ENCODE peak calls at places on chromosome 2, in four cellular contexts. One of them, this sample, is unnamed.

GRCh38 chr2:171210864-171211431 is 50.3 kb upstream of the TLK1 start:
- DNase-seq in H9: no peak
- DNase-seq in H1: no peak
- DNase-seq in mesenchymal stem cell: peak; percentile 12
- DNase-seq in this sample: no peak

GRCh38 chr2:158996378-158996993 is 28.0 kb downstream of the TANC1 start:
- DNase-seq in H9: no peak
- DNase-seq in mesenchymal stem cell: no peak
- DNase-seq in H1: no peak
- DNase-seq in this sample: no peak

GRCh38 chr2:88170472-88170892 is 336 bp downstream of the THNSL2 start:
- DNase-seq in H9: no peak
- DNase-seq in mesenchymal stem cell: peak; percentile 38
- DNase-seq in H1: peak; percentile 65
- DNase-seq in this sample: peak; percentile 14

GRCh38 chr2:236086971-236087465 is 81.2 kb downstream of the GBX2 start:
- DNase-seq in H1: peak; percentile 63
- DNase-seq in mesenchymal stem cell: no peak
- DNase-seq in H9: peak; percentile 73
- DNase-seq in this sample: peak; percentile 65

GRCh38 chr2:230658877-230659652 is 53.6 kb upstream of the CAB39 start:
- DNase-seq in H9: no peak
- DNase-seq in mesenchymal stem cell: no peak
- DNase-seq in H1: no peak
- DNase-seq in this sample: no peak

GRCh38 chr2:200305797-200306718 is at the start of gene SPATS2L:
- DNase-seq in H1: peak; percentile 69
- DNase-seq in mesenchymal stem cell: peak; percentile 88
- DNase-seq in H9: peak; percentile 65
- DNase-seq in this sample: peak; percentile 45

GRCh38 chr2:58698610-58699009 is 457.5 kb upstream of the FANCL start:
- DNase-seq in mesenchymal stem cell: no peak
- DNase-seq in H1: no peak
- DNase-seq in H9: no peak
- DNase-seq in this sample: no peak

GRCh38 chr2:166957686-166958085 is 69.4 kb downstream of the XIRP2 start:
- DNase-seq in mesenchymal stem cell: peak; percentile 62
- DNase-seq in H9: no peak
- DNase-seq in H1: no peak
- DNase-seq in this sample: no peak

GRCh38 chr2:211869134-211869533 is 669.5 kb downstream of the ERBB4 start:
- DNase-seq in mesenchymal stem cell: no peak
- DNase-seq in H9: no peak
- DNase-seq in H1: no peak
- DNase-seq in this sample: no peak

GRCh38 chr2:204834716-204835115 is 289.4 kb downstream of the PARD3B start:
- DNase-seq in H9: no peak
- DNase-seq in H1: no peak
- DNase-seq in mesenchymal stem cell: no peak
- DNase-seq in this sample: no peak

GRCh38 chr2:105796131-105796638 is 51.5 kb downstream of the NCK2 start:
- DNase-seq in H9: no peak
- DNase-seq in H1: no peak
- DNase-seq in mesenchymal stem cell: peak; percentile 32
- DNase-seq in this sample: no peak

GRCh38 chr2:195027947-195028346 is 629.1 kb upstream of the SLC39A10 start:
- DNase-seq in H9: peak; percentile 31
- DNase-seq in mesenchymal stem cell: no peak
- DNase-seq in H1: no peak
- DNase-seq in this sample: no peak

GRCh38 chr2:48107326-48107925 is 201.1 kb upstream of the FBXO11 start:
- DNase-seq in mesenchymal stem cell: peak; percentile 92
- DNase-seq in H9: peak; percentile 37
- DNase-seq in H1: no peak
- DNase-seq in this sample: no peak

GRCh38 chr2:191915750-191916149 is 68.9 kb upstream of the CAVIN2 start:
- DNase-seq in H9: no peak
- DNase-seq in mesenchymal stem cell: no peak
- DNase-seq in H1: no peak
- DNase-seq in this sample: no peak

GRCh38 chr2:183229386-183229785 is 105.1 kb downstream of the NUP35 start:
- DNase-seq in mesenchymal stem cell: peak; percentile 6
- DNase-seq in H1: no peak
- DNase-seq in H9: no peak
- DNase-seq in this sample: no peak

GRCh38 chr2:163469561-163469962 is 266.2 kb downstream of the FIGN start:
- DNase-seq in H9: no peak
- DNase-seq in mesenchymal stem cell: peak; percentile 27
- DNase-seq in H1: no peak
- DNase-seq in this sample: no peak

GRCh38 chr2:100426384-100426720 is 8.9 kb upstream of the CHST10 start:
- DNase-seq in H9: no peak
- DNase-seq in H1: no peak
- DNase-seq in mesenchymal stem cell: no peak
- DNase-seq in this sample: no peak

GRCh38 chr2:104872866-104873688 is 19.2 kb downstream of the POU3F3 start:
- DNase-seq in mesenchymal stem cell: peak; percentile 56
- DNase-seq in H9: peak; percentile 78
- DNase-seq in H1: peak; percentile 88
- DNase-seq in this sample: peak; percentile 62

GRCh38 chr2:11068856-11069526 is 86.3 kb upstream of the SLC66A3 start:
- DNase-seq in H9: no peak
- DNase-seq in H1: no peak
- DNase-seq in mesenchymal stem cell: no peak
- DNase-seq in this sample: no peak

GRCh38 chr2:174750923-174751441 is 13.3 kb downstream of the CHRNA1 start:
- DNase-seq in mesenchymal stem cell: no peak
- DNase-seq in H1: no peak
- DNase-seq in H9: no peak
- DNase-seq in this sample: no peak

GRCh38 chr2:141930803-141931202 is 200.0 kb downstream of the LRP1B start:
- DNase-seq in H1: no peak
- DNase-seq in H9: no peak
- DNase-seq in mesenchymal stem cell: no peak
- DNase-seq in this sample: no peak

GRCh38 chr2:39380525-39381150 is 56.4 kb downstream of the MAP4K3 start:
- DNase-seq in H1: no peak
- DNase-seq in H9: no peak
- DNase-seq in mesenchymal stem cell: peak; percentile 39
- DNase-seq in this sample: no peak

GRCh38 chr2:239035361-239035814 is 187.5 kb downstream of the TWIST2 start:
- DNase-seq in mesenchymal stem cell: peak; percentile 16
- DNase-seq in H9: peak; percentile 70
- DNase-seq in H1: peak; percentile 96
- DNase-seq in this sample: peak; percentile 41

GRCh38 chr2:189204322-189204941 is 24.9 kb upstream of the COL5A2 start:
- DNase-seq in mesenchymal stem cell: peak; percentile 57
- DNase-seq in H1: no peak
- DNase-seq in H9: no peak
- DNase-seq in this sample: no peak

GRCh38 chr2:199798881-199799580 is 52.0 kb downstream of the FTCDNL1 start:
- DNase-seq in mesenchymal stem cell: no peak
- DNase-seq in H1: no peak
- DNase-seq in H9: no peak
- DNase-seq in this sample: no peak

GRCh38 chr2:68710756-68711155 is 23.9 kb upstream of the ARHGAP25 start:
- DNase-seq in H1: no peak
- DNase-seq in mesenchymal stem cell: no peak
- DNase-seq in H9: no peak
- DNase-seq in this sample: no peak

GRCh38 chr2:68709421-68709911 is 25.1 kb upstream of the ARHGAP25 start:
- DNase-seq in mesenchymal stem cell: peak; percentile 75
- DNase-seq in H9: peak; percentile 41
- DNase-seq in H1: peak; percentile 52
- DNase-seq in this sample: peak; percentile 38

GRCh38 chr2:68708629-68709028 is 26.0 kb upstream of the ARHGAP25 start:
- DNase-seq in H9: no peak
- DNase-seq in mesenchymal stem cell: no peak
- DNase-seq in H1: no peak
- DNase-seq in this sample: no peak

GRCh38 chr2:68706637-68707036 is 28.0 kb upstream of the ARHGAP25 start:
- DNase-seq in H9: no peak
- DNase-seq in mesenchymal stem cell: no peak
- DNase-seq in H1: no peak
- DNase-seq in this sample: no peak

GRCh38 chr2:68710336-68710735 is 24.3 kb upstream of the ARHGAP25 start:
- DNase-seq in H9: no peak
- DNase-seq in mesenchymal stem cell: peak; percentile 52
- DNase-seq in H1: no peak
- DNase-seq in this sample: no peak
- H2BK15ac ChIP-seq in H9: no peak overlapping the region
- H2BK15ac ChIP-seq in mesenchymal stem cell: no peak overlapping the region
- H2BK15ac ChIP-seq in H1: no peak overlapping the region
- H2BK15ac ChIP-seq in this sample: no peak overlapping the region

GRCh38 chr2:120780402-120780801 is 44.7 kb downstream of the GLI2 start:
- DNase-seq in mesenchymal stem cell: peak; percentile 54
- DNase-seq in H9: no peak
- DNase-seq in H1: no peak
- DNase-seq in this sample: no peak
- H2BK5ac ChIP-seq in mesenchymal stem cell: peak overlapping the region; percentile 22
- H2BK5ac ChIP-seq in H9: no peak overlapping the region
- H2BK5ac ChIP-seq in H1: peak overlapping the region; percentile 73
- H2BK5ac ChIP-seq in this sample: no peak overlapping the region

GRCh38 chr2:237423891-237424290 is 9.9 kb upstream of the COL6A3 start:
- DNase-seq in H9: no peak
- DNase-seq in H1: no peak
- DNase-seq in mesenchymal stem cell: peak; percentile 70
- DNase-seq in this sample: no peak

GRCh38 chr2:237424544-237424943 is 10.6 kb upstream of the COL6A3 start:
- DNase-seq in H9: no peak
- DNase-seq in mesenchymal stem cell: peak; percentile 54
- DNase-seq in H1: no peak
- DNase-seq in this sample: no peak

GRCh38 chr2:237422309-237422708 is 8.3 kb upstream of the COL6A3 start:
- DNase-seq in H1: no peak
- DNase-seq in mesenchymal stem cell: no peak
- DNase-seq in H9: no peak
- DNase-seq in this sample: no peak

GRCh38 chr2:237418300-237418699 is 4.3 kb upstream of the COL6A3 start:
- DNase-seq in H1: no peak
- DNase-seq in mesenchymal stem cell: peak; percentile 49
- DNase-seq in H9: no peak
- DNase-seq in this sample: no peak

GRCh38 chr2:237421542-237422047 is 7.6 kb upstream of the COL6A3 start:
- DNase-seq in H9: peak; percentile 90
- DNase-seq in mesenchymal stem cell: peak; percentile 84
- DNase-seq in H1: peak; percentile 92
- DNase-seq in this sample: peak; percentile 61
- H2BK12ac ChIP-seq in H9: no peak overlapping the region
- H2BK12ac ChIP-seq in mesenchymal stem cell: peak overlapping the region; percentile 93
- H2BK12ac ChIP-seq in H1: no peak overlapping the region
- H2BK12ac ChIP-seq in this sample: no peak overlapping the region

DNA sequence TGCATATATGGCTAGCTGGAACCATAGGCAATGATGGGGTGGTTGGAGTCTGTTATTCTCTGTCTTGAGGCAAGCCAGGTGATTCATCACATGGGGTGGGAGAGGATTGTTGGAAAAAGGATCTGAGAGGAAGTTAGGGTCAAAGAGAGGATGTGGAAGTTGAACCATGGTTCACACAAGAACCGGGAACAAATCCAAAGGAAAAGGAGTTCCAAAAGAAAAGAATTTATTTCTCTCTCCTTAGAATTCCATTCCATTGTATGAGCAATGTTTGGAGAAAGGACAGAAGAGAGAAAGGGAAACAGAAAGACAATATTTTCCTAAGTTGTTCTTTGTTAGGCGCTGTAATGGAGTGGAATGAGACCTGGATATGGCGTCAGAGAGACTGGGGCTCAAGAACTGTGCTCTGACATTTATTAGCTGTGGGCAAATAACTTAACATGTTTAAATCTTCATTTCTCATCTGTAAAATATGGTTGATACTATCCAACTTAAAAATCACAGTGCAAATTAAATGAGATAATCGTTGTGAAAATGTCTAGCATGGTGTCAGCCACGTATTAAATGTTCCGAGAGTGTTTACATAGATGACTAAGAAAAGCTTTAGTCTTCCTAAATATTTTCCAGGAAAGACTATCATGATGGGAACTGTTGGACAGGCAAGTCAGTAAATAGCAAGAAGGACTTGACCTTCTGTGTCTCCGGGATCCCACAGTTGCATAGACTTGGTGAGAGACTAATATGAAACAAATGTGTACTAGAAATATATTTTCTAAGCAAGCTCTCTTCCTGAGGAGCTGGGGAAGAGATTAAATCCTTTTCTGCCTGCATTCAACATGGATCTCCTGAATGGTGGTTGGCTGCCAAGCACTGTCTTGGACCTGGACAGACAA is 71.4 kb downstream of the TRIB2 start:
- DNase-seq in mesenchymal stem cell: peak; percentile 84
- DNase-seq in H9: no peak
- DNase-seq in H1: no peak
- DNase-seq in this sample: no peak
- H2BK15ac ChIP-seq in mesenchymal stem cell: no peak overlapping the region
- H2BK15ac ChIP-seq in H9: no peak overlapping the region
- H2BK15ac ChIP-seq in H1: no peak overlapping the region
- H2BK15ac ChIP-seq in this sample: no peak overlapping the region

GRCh38 chr2:172554352-172555271 is 1.3 kb upstream of the PDK1 start:
- DNase-seq in H9: no peak
- DNase-seq in mesenchymal stem cell: no peak
- DNase-seq in H1: no peak
- DNase-seq in this sample: no peak
- H2BK5ac ChIP-seq in H9: no peak overlapping the region
- H2BK5ac ChIP-seq in mesenchymal stem cell: no peak overlapping the region
- H2BK5ac ChIP-seq in H1: no peak overlapping the region
- H2BK5ac ChIP-seq in this sample: no peak overlapping the region

GRCh38 chr2:241609859-241610793 is 26.8 kb downstream of the THAP4 start:
- DNase-seq in H1: peak; percentile 96
- DNase-seq in H9: peak; percentile 98
- DNase-seq in mesenchymal stem cell: peak; percentile 86
- DNase-seq in this sample: peak; percentile 89
- H2BK12ac ChIP-seq in H1: no peak overlapping the region
- H2BK12ac ChIP-seq in H9: no peak overlapping the region
- H2BK12ac ChIP-seq in mesenchymal stem cell: peak overlapping the region; percentile 49
- H2BK12ac ChIP-seq in this sample: no peak overlapping the region

GRCh38 chr2:234745347-234745746 is 206.5 kb upstream of the SH3BP4 start:
- DNase-seq in H9: no peak
- DNase-seq in H1: no peak
- DNase-seq in mesenchymal stem cell: no peak
- DNase-seq in this sample: no peak
- H2BK15ac ChIP-seq in H9: no peak overlapping the region
- H2BK15ac ChIP-seq in H1: no peak overlapping the region
- H2BK15ac ChIP-seq in mesenchymal stem cell: no peak overlapping the region
- H2BK15ac ChIP-seq in this sample: no peak overlapping the region

This sample was measured in neuronal stem cell.